ENCODE peak calls at places on chromosomes 11 and 22, in seven cellular contexts. One of them, this sample, is unnamed.

GRCh38 chr11:33699515-33700424 is 856 bp downstream of the C11orf91 start:
- DNase-seq in cardiac muscle cell: no peak
- DNase-seq in activated CD4-positive, alpha-beta T cell treated with anti-CD3 and anti-CD28 coated beads, Interleukin-2, amount 10 ng/mL, durations not matched to agents 7 days and 5 days: no peak
- DNase-seq in Daoy: no peak
- DNase-seq in retina: peak; percentile 44
- DNase-seq in pulmonary artery endothelial cell: no peak
- DNase-seq in COR-L47: no peak
- DNase-seq in this sample: no peak

GRCh38 chr11:30046211-30046945 is 29.5 kb upstream of the KCNA4 start:
- DNase-seq in pulmonary artery endothelial cell: no peak
- DNase-seq in activated CD4-positive, alpha-beta T cell treated with anti-CD3 and anti-CD28 coated beads, Interleukin-2, amount 10 ng/mL, durations not matched to agents 7 days and 5 days: no peak
- DNase-seq in Daoy: peak; percentile 24
- DNase-seq in retina: no peak
- DNase-seq in COR-L47: no peak
- DNase-seq in cardiac muscle cell: no peak
- DNase-seq in this sample: no peak

GRCh38 chr11:121671276-121672168 is 218.8 kb upstream of the SORL1-AS1 start:
- DNase-seq in Daoy: no peak
- DNase-seq in retina: no peak
- DNase-seq in COR-L47: no peak
- DNase-seq in pulmonary artery endothelial cell: no peak
- DNase-seq in activated CD4-positive, alpha-beta T cell treated with anti-CD3 and anti-CD28 coated beads, Interleukin-2, amount 10 ng/mL, durations not matched to agents 7 days and 5 days: no peak
- DNase-seq in cardiac muscle cell: peak; percentile 74
- DNase-seq in this sample: peak; percentile 58

GRCh38 chr11:1876361-1877063 is 15.2 kb downstream of the PRR33 start:
- DNase-seq in activated CD4-positive, alpha-beta T cell treated with anti-CD3 and anti-CD28 coated beads, Interleukin-2, amount 10 ng/mL, durations not matched to agents 7 days and 5 days: no peak
- DNase-seq in COR-L47: peak; percentile 13
- DNase-seq in pulmonary artery endothelial cell: no peak
- DNase-seq in retina: no peak
- DNase-seq in Daoy: peak; percentile 62
- DNase-seq in cardiac muscle cell: peak; percentile 81
- DNase-seq in this sample: peak; percentile 71

GRCh38 chr22:41913842-41914534 is 886 bp downstream of the SHISA8 start:
- DNase-seq in COR-L47: peak; percentile 35
- DNase-seq in Daoy: no peak
- DNase-seq in activated CD4-positive, alpha-beta T cell treated with anti-CD3 and anti-CD28 coated beads, Interleukin-2, amount 10 ng/mL, durations not matched to agents 7 days and 5 days: no peak
- DNase-seq in cardiac muscle cell: no peak
- DNase-seq in pulmonary artery endothelial cell: no peak
- DNase-seq in retina: peak; percentile 38
- DNase-seq in this sample: no peak

GRCh38 chr11:60772666-60773065 is 12.5 kb upstream of the MS4A10 start:
- DNase-seq in retina: no peak
- DNase-seq in COR-L47: no peak
- DNase-seq in activated CD4-positive, alpha-beta T cell treated with anti-CD3 and anti-CD28 coated beads, Interleukin-2, amount 10 ng/mL, durations not matched to agents 7 days and 5 days: no peak
- DNase-seq in pulmonary artery endothelial cell: no peak
- DNase-seq in cardiac muscle cell: no peak
- DNase-seq in Daoy: no peak
- DNase-seq in this sample: no peak

GRCh38 chr11:22703040-22703439 is 36.6 kb downstream of the GAS2 start:
- DNase-seq in cardiac muscle cell: peak; percentile 78
- DNase-seq in activated CD4-positive, alpha-beta T cell treated with anti-CD3 and anti-CD28 coated beads, Interleukin-2, amount 10 ng/mL, durations not matched to agents 7 days and 5 days: peak; percentile 6
- DNase-seq in Daoy: peak; percentile 86
- DNase-seq in retina: peak; percentile 58
- DNase-seq in COR-L47: peak; percentile 16
- DNase-seq in pulmonary artery endothelial cell: peak; percentile 72
- DNase-seq in this sample: no peak

GRCh38 chr11:25163421-25163820 is 666.6 kb downstream of the LUZP2 start:
- DNase-seq in Daoy: no peak
- DNase-seq in COR-L47: no peak
- DNase-seq in cardiac muscle cell: peak; percentile 1
- DNase-seq in activated CD4-positive, alpha-beta T cell treated with anti-CD3 and anti-CD28 coated beads, Interleukin-2, amount 10 ng/mL, durations not matched to agents 7 days and 5 days: no peak
- DNase-seq in pulmonary artery endothelial cell: no peak
- DNase-seq in retina: no peak
- DNase-seq in this sample: no peak

GRCh38 chr11:128476729-128477128 is 110.6 kb downstream of the ETS1 start:
- DNase-seq in retina: no peak
- DNase-seq in pulmonary artery endothelial cell: no peak
- DNase-seq in cardiac muscle cell: peak; percentile 91
- DNase-seq in Daoy: no peak
- DNase-seq in COR-L47: no peak
- DNase-seq in activated CD4-positive, alpha-beta T cell treated with anti-CD3 and anti-CD28 coated beads, Interleukin-2, amount 10 ng/mL, durations not matched to agents 7 days and 5 days: peak; percentile 92
- DNase-seq in this sample: no peak

GRCh38 chr11:57646756-57647303 is 2.9 kb downstream of the YPEL4 start:
- DNase-seq in pulmonary artery endothelial cell: no peak
- DNase-seq in Daoy: peak; percentile 17
- DNase-seq in activated CD4-positive, alpha-beta T cell treated with anti-CD3 and anti-CD28 coated beads, Interleukin-2, amount 10 ng/mL, durations not matched to agents 7 days and 5 days: no peak
- DNase-seq in COR-L47: no peak
- DNase-seq in retina: peak; percentile 57
- DNase-seq in cardiac muscle cell: peak; percentile 15
- DNase-seq in this sample: no peak

GRCh38 chr11:31692466-31692865 is 118.7 kb downstream of the PAX6 start:
- DNase-seq in COR-L47: no peak
- DNase-seq in pulmonary artery endothelial cell: no peak
- DNase-seq in retina: no peak
- DNase-seq in activated CD4-positive, alpha-beta T cell treated with anti-CD3 and anti-CD28 coated beads, Interleukin-2, amount 10 ng/mL, durations not matched to agents 7 days and 5 days: no peak
- DNase-seq in cardiac muscle cell: no peak
- DNase-seq in Daoy: no peak
- DNase-seq in this sample: no peak

GRCh38 chr22:39336411-39336810 is 13.4 kb upstream of the SYNGR1 start:
- DNase-seq in Daoy: no peak
- DNase-seq in activated CD4-positive, alpha-beta T cell treated with anti-CD3 and anti-CD28 coated beads, Interleukin-2, amount 10 ng/mL, durations not matched to agents 7 days and 5 days: no peak
- DNase-seq in pulmonary artery endothelial cell: no peak
- DNase-seq in cardiac muscle cell: no peak
- DNase-seq in COR-L47: no peak
- DNase-seq in retina: no peak
- DNase-seq in this sample: no peak